ENCODE peak calls at places on chromosomes 1 and 21, in six cellular contexts. D, F, A, S, Y and O are unnamed samples.

GRCh38 chr1:17662786-17663185 is 92.3 kb upstream of the ACTL8 start:
- DNase-seq in D (no peak), F (no peak), A (no peak), S (no peak), Y (no peak), O (no peak)

GRCh38 chr1:245871881-245872280 is 635.2 kb downstream of the SMYD3 start:
- DNase-seq in D (no peak), F (peak; percentile 100), A (no peak), S (no peak), Y (no peak), O (no peak)

GRCh38 chr1:54248966-54249365 is 49.0 kb downstream of the MRPL37 start:
- DNase-seq in D (no peak), F (peak; percentile 30), A (no peak), S (no peak), Y (no peak), O (no peak)

GRCh38 chr1:41359211-41360073 is 1.8 kb upstream of the FOXO6 start:
- DNase-seq in D (no peak), F (peak; percentile 47), A (peak; percentile 13), S (no peak), Y (no peak), O (no peak)

GRCh38 chr1:216045400-216045799 is 377.8 kb downstream of the USH2A start:
- DNase-seq in D (no peak), F (peak; percentile 97), A (peak; percentile 94), S (peak; percentile 60), Y (no peak), O (no peak)

GRCh38 chr1:166133276-166133841 is 33.4 kb downstream of the FAM78B start:
- DNase-seq in D (no peak), F (no peak), A (no peak), S (no peak), Y (no peak), O (no peak)

GRCh38 chr1:27314169-27314568 is 7.8 kb upstream of the TMEM222 start:
- DNase-seq in D (no peak), F (peak; percentile 17), A (no peak), S (no peak), Y (no peak), O (no peak)

GRCh38 chr21:20315044-20315443 is 683.2 kb upstream of the NCAM2 start:
- DNase-seq in D (no peak), F (no peak), A (no peak), S (no peak), Y (no peak), O (no peak)

GRCh38 chr1:116514708-116515525 is 55.9 kb downstream of the CD58 start:
- DNase-seq in D (no peak), F (peak; percentile 46), A (no peak), S (no peak), Y (no peak), O (no peak)

GRCh38 chr1:29290414-29290980 is 54.2 kb downstream of the PTPRU start:
- DNase-seq in D (no peak), F (peak; percentile 53), A (no peak), S (no peak), Y (no peak), O (no peak)

GRCh38 chr1:41241748-41242644 is at the start of gene SCMH1:
- DNase-seq in D (peak; percentile 78), F (peak; percentile 58), A (no peak), S (no peak), Y (peak; percentile 70), O (peak; percentile 48)

GRCh38 chr1:214135886-214136285 is 145.1 kb upstream of the SMYD2 start:
- DNase-seq in D (no peak), F (peak; percentile 51), A (no peak), S (no peak), Y (peak; percentile 19), O (no peak)

GRCh38 chr21:28537371-28538079 is 455.2 kb downstream of the LTN1 start:
- DNase-seq in D (no peak), F (peak; percentile 97), A (peak; percentile 99), S (no peak), Y (no peak), O (no peak)